ENCODE peak calls at places on chromosome 21, in six cellular contexts. One of them, this sample, is unnamed.

GRCh38 chr21:21345296-21345695 is 347.1 kb downstream of the NCAM2 start:
- DNase-seq in K562: no peak
- DNase-seq in GM12878: no peak
- DNase-seq in NT2/D1: no peak
- DNase-seq in H1: no peak
- DNase-seq in HepG2: no peak
- DNase-seq in this sample: no peak

GRCh38 chr21:40299441-40299840 is 432.2 kb downstream of the PCP4 start:
- DNase-seq in K562: no peak
- DNase-seq in GM12878: no peak
- DNase-seq in NT2/D1: no peak
- DNase-seq in H1: no peak
- DNase-seq in HepG2: no peak
- DNase-seq in this sample: no peak

GRCh38 chr21:26528882-26529281 is 44.2 kb downstream of the CYYR1 start:
- DNase-seq in K562: no peak
- DNase-seq in GM12878: no peak
- DNase-seq in NT2/D1: no peak
- DNase-seq in H1: no peak
- DNase-seq in HepG2: no peak
- DNase-seq in this sample: no peak

GRCh38 chr21:20882462-20883415 is 115.5 kb upstream of the NCAM2 start:
- DNase-seq in K562: peak; percentile 23
- DNase-seq in GM12878: no peak
- DNase-seq in NT2/D1: peak; percentile 65
- DNase-seq in H1: peak; percentile 65
- DNase-seq in HepG2: no peak
- DNase-seq in this sample: peak; percentile 8

GRCh38 chr21:25934771-25935224 is 200.0 kb downstream of the GABPA start:
- DNase-seq in K562: no peak
- DNase-seq in GM12878: no peak
- DNase-seq in NT2/D1: no peak
- DNase-seq in H1: no peak
- DNase-seq in HepG2: peak; percentile 44
- DNase-seq in this sample: no peak

GRCh38 chr21:40847956-40848355 is 998 bp upstream of the DSCAM start:
- DNase-seq in K562: no peak
- DNase-seq in GM12878: no peak
- DNase-seq in NT2/D1: no peak
- DNase-seq in H1: no peak
- DNase-seq in HepG2: no peak
- DNase-seq in this sample: no peak

GRCh38 chr21:26148071-26148470 is 22.5 kb downstream of the APP start:
- DNase-seq in K562: no peak
- DNase-seq in GM12878: no peak
- DNase-seq in NT2/D1: peak; percentile 77
- DNase-seq in H1: no peak
- DNase-seq in HepG2: no peak
- DNase-seq in this sample: no peak

GRCh38 chr21:33936221-33937038 is 20.8 kb upstream of the ATP5PO start:
- DNase-seq in K562: no peak
- DNase-seq in GM12878: no peak
- DNase-seq in NT2/D1: peak; percentile 38
- DNase-seq in H1: no peak
- DNase-seq in HepG2: no peak
- DNase-seq in this sample: no peak

GRCh38 chr21:25878334-25878733 is 143.6 kb downstream of the GABPA start:
- DNase-seq in K562: no peak
- DNase-seq in GM12878: no peak
- DNase-seq in NT2/D1: no peak
- DNase-seq in H1: no peak
- DNase-seq in HepG2: no peak
- DNase-seq in this sample: no peak

GRCh38 chr21:36854391-36854790 is 112.1 kb downstream of the HLCS start:
- DNase-seq in K562: peak; percentile 72
- DNase-seq in GM12878: no peak
- DNase-seq in NT2/D1: peak; percentile 71
- DNase-seq in H1: peak; percentile 81
- DNase-seq in HepG2: peak; percentile 52
- DNase-seq in this sample: no peak

GRCh38 chr21:44439211-44439600 is 16.1 kb upstream of the LRRC3 start:
- DNase-seq in K562: no peak
- DNase-seq in GM12878: no peak
- DNase-seq in NT2/D1: no peak
- DNase-seq in H1: no peak
- DNase-seq in HepG2: no peak
- DNase-seq in this sample: no peak

GRCh38 chr21:46667735-46668380 is 32.4 kb downstream of the PRMT2 start:
- DNase-seq in K562: no peak
- DNase-seq in GM12878: no peak
- DNase-seq in NT2/D1: peak; percentile 46
- DNase-seq in H1: peak; percentile 73
- DNase-seq in HepG2: peak; percentile 14
- DNase-seq in this sample: no peak

GRCh38 chr21:40736145-40736544 is 110.8 kb downstream of the DSCAM start:
- DNase-seq in K562: no peak
- DNase-seq in GM12878: no peak
- DNase-seq in NT2/D1: no peak
- DNase-seq in H1: no peak
- DNase-seq in HepG2: no peak
- DNase-seq in this sample: no peak

GRCh38 chr21:15051652-15052554 is 12.9 kb downstream of the NRIP1 start:
- DNase-seq in K562: no peak
- DNase-seq in GM12878: no peak
- DNase-seq in NT2/D1: no peak
- DNase-seq in H1: no peak
- DNase-seq in HepG2: no peak
- DNase-seq in this sample: no peak

GRCh38 chr21:25806053-25806452 is 71.3 kb downstream of the GABPA start:
- DNase-seq in K562: no peak
- DNase-seq in GM12878: no peak
- DNase-seq in NT2/D1: no peak
- DNase-seq in H1: no peak
- DNase-seq in HepG2: no peak
- DNase-seq in this sample: no peak

GRCh38 chr21:27047331-27048314 is 80.7 kb upstream of the ADAMTS5 start:
- DNase-seq in K562: no peak
- DNase-seq in GM12878: no peak
- DNase-seq in NT2/D1: no peak
- DNase-seq in H1: no peak
- DNase-seq in HepG2: no peak
- DNase-seq in this sample: no peak

GRCh38 chr21:14785679-14786078 is 239.6 kb upstream of the SAMSN1 start:
- DNase-seq in K562: no peak
- DNase-seq in GM12878: no peak
- DNase-seq in NT2/D1: no peak
- DNase-seq in H1: no peak
- DNase-seq in HepG2: no peak
- DNase-seq in this sample: no peak

GRCh38 chr21:36188081-36188681 is 31.6 kb downstream of the DOP1B start:
- DNase-seq in K562: no peak
- DNase-seq in GM12878: no peak
- DNase-seq in NT2/D1: no peak
- DNase-seq in H1: no peak
- DNase-seq in HepG2: peak; percentile 50
- DNase-seq in this sample: no peak

DNA sequence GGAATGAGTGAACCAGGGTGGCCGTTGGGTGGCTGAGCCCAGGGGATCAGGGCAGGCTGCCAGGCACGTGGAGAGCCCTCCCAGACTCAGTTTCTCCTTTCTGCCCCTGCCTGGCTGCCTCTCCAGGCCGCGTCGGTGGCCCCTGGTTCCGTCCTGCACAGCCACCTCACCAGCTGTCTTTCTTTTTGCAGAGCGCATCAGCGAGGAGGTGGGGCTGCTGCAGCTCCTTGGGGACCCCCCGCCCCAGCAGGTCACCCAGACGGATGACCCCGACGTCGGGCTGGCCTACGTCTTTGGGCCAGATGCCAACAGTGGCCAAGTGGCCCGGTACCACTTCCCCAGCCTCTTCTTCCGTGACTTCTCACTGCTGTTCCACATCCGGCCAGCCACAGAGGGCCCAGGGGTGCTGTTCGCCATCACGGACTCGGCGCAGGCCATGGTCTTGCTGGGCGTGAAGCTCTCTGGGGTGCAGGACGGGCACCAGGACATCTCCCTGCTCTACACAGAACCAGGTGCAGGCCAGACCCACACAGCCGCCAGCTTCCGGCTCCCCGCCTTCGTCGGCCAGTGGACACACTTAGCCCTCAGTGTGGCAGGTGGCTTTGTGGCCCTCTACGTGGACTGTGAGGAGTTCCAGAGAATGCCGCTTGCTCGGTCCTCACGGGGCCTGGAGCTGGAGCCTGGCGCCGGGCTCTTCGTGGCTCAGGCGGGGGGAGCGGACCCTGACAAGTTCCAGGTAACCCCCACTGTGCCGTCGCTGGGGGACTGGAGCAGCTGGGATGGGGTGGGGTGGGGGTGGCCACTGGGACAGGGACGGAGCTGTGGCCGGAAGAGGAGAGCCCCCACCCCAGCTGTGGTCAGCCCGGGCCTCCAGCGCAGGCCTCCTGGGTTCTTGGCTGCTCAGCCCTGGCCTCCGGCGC is 63.3 kb downstream of the COL18A1 start:
- DNase-seq in K562: no peak
- DNase-seq in GM12878: no peak
- DNase-seq in NT2/D1: no peak
- DNase-seq in H1: no peak
- DNase-seq in HepG2: no peak
- DNase-seq in this sample: no peak
- TF ChIP-seq ZNF274 in K562: no peak
- TF ChIP-seq ZNF274 in GM12878: no peak
- TF ChIP-seq ZNF274 in NT2/D1: no peak
- TF ChIP-seq ZNF274 in H1: no peak
- TF ChIP-seq ZNF274 in HepG2: no peak
- TF ChIP-seq ZNF274 in this sample: no peak

GRCh38 chr21:31354122-31354521 is 10.1 kb upstream of the TIAM1 start:
- DNase-seq in K562: no peak
- DNase-seq in GM12878: no peak
- DNase-seq in NT2/D1: no peak
- DNase-seq in H1: no peak
- DNase-seq in HepG2: no peak
- DNase-seq in this sample: peak; percentile 70

GRCh38 chr21:31349208-31349607 is 5.1 kb upstream of the TIAM1 start:
- DNase-seq in K562: no peak
- DNase-seq in GM12878: no peak
- DNase-seq in NT2/D1: no peak
- DNase-seq in H1: no peak
- DNase-seq in HepG2: no peak
- DNase-seq in this sample: no peak

GRCh38 chr21:31352841-31353240 is 8.8 kb upstream of the TIAM1 start:
- DNase-seq in K562: no peak
- DNase-seq in GM12878: no peak
- DNase-seq in NT2/D1: no peak
- DNase-seq in H1: no peak
- DNase-seq in HepG2: no peak
- DNase-seq in this sample: no peak

GRCh38 chr21:31351973-31352372 is 7.9 kb upstream of the TIAM1 start:
- DNase-seq in K562: no peak
- DNase-seq in GM12878: no peak
- DNase-seq in NT2/D1: no peak
- DNase-seq in H1: no peak
- DNase-seq in HepG2: no peak
- DNase-seq in this sample: no peak

DNA sequence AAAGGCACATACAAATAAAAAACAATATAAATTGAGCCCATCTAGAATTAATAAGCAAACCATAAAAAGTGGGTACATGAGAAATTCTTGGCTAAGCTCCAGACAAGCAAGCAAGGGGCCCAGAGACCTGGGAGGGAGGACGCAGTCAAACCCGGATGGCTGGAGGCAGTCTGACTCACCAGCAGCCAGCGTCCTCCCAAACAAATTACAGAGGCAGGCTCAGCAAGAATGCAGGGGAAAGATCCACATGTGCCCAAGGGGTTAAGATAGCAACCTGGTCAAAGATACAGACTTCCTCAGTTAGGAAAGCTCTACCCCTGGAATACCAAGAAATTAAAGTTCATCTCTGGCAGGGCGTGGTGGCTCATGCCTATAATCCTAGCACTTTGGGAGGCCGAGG is 7.4 kb upstream of the TIAM1 start:
- DNase-seq in K562: no peak
- DNase-seq in GM12878: no peak
- DNase-seq in NT2/D1: peak; percentile 57
- DNase-seq in H1: no peak
- DNase-seq in HepG2: no peak
- DNase-seq in this sample: no peak
- TF ChIP-seq ZNF274 in K562: no peak
- TF ChIP-seq ZNF274 in GM12878: no peak
- TF ChIP-seq ZNF274 in NT2/D1: no peak
- TF ChIP-seq ZNF274 in H1: no peak
- TF ChIP-seq ZNF274 in HepG2: no peak
- TF ChIP-seq ZNF274 in this sample: no peak

GRCh38 chr21:43189936-43190335 is 21.1 kb downstream of the CRYAA start:
- DNase-seq in K562: no peak
- DNase-seq in GM12878: no peak
- DNase-seq in NT2/D1: no peak
- DNase-seq in H1: no peak
- DNase-seq in HepG2: no peak
- DNase-seq in this sample: no peak

GRCh38 chr21:43187715-43188114 is 18.9 kb downstream of the CRYAA start:
- DNase-seq in K562: no peak
- DNase-seq in GM12878: no peak
- DNase-seq in NT2/D1: no peak
- DNase-seq in H1: no peak
- DNase-seq in HepG2: no peak
- DNase-seq in this sample: no peak

GRCh38 chr21:43188181-43188580 is 19.4 kb downstream of the CRYAA start:
- DNase-seq in K562: no peak
- DNase-seq in GM12878: no peak
- DNase-seq in NT2/D1: no peak
- DNase-seq in H1: no peak
- DNase-seq in HepG2: no peak
- DNase-seq in this sample: no peak

GRCh38 chr21:43190544-43191340 is 21.9 kb downstream of the CRYAA start:
- DNase-seq in K562: no peak
- DNase-seq in GM12878: no peak
- DNase-seq in NT2/D1: no peak
- DNase-seq in H1: no peak
- DNase-seq in HepG2: no peak
- DNase-seq in this sample: no peak

DNA sequence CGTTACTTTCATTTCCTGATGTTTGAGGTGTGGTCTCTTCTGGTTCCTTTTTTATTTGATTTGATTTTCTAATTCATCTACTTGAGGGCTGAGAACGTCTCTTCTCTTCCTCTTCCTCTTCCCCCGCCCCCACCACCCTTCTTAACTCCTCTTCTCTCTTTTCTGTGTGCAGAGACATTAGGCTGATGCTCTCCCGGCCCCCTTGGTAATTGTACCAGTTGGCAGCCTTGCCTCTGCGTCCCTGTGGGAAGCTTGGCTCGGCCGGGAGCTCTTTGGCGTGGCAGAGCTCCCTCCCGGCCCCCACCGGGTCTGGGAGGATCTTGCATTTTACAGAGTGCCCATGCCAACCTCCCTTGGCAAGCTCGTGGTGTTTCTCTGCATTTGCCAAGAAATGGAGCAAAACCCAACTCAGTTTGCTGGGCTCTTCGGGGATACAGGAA is 19.9 kb downstream of the CRYAA start:
- DNase-seq in K562: no peak
- DNase-seq in GM12878: no peak
- DNase-seq in NT2/D1: no peak
- DNase-seq in H1: no peak
- DNase-seq in HepG2: no peak
- DNase-seq in this sample: no peak
- TF ChIP-seq ZNF274 in K562: no peak
- TF ChIP-seq ZNF274 in GM12878: no peak
- TF ChIP-seq ZNF274 in NT2/D1: no peak
- TF ChIP-seq ZNF274 in H1: no peak
- TF ChIP-seq ZNF274 in HepG2: no peak
- TF ChIP-seq ZNF274 in this sample: no peak

GRCh38 chr21:42309753-42310213 is 5.4 kb downstream of the TFF3 start:
- DNase-seq in K562: peak; percentile 87
- DNase-seq in GM12878: no peak
- DNase-seq in NT2/D1: peak; percentile 48
- DNase-seq in H1: peak; percentile 96
- DNase-seq in HepG2: no peak
- DNase-seq in this sample: peak; percentile 6
- TF ChIP-seq ZNF274 in K562: no peak
- TF ChIP-seq ZNF274 in GM12878: no peak
- TF ChIP-seq ZNF274 in NT2/D1: no peak
- TF ChIP-seq ZNF274 in H1: no peak
- TF ChIP-seq ZNF274 in HepG2: no peak
- TF ChIP-seq ZNF274 in this sample: no peak